ENCODE peak calls at places on chromosomes 4 and X, in seven cellular contexts. G is brain microvascular endothelial cell, D is PC-3, Q is colonic mucosa, O is dorsolateral prefrontal cortex, K is pancreas, A is sigmoid colon. M is an unnamed sample.
A peak's percentile ranks its signal among the peaks of the same experiment; 100 is the strongest.

GRCh38 chr4:140935259-140935658 is 179.1 kb upstream of the TBC1D9 start:
- DNase-seq in G (no peak), A (peak; percentile 84), K (no peak), D (no peak), O (peak; percentile 40), Q (no peak), M (no peak)

GRCh38 chr4:54226399-54227260 is 2.5 kb upstream of the PDGFRA start:
- DNase-seq in K (no peak), G (peak; percentile 14), Q (peak; percentile 45), A (peak; percentile 92), D (no peak), O (no peak), M (no peak)

GRCh38 chrX:124263743-124264142 is 68.7 kb upstream of the TEX13D start:
- DNase-seq in K (no peak), O (no peak), A (no peak), Q (no peak), D (peak; percentile 18), G (no peak), M (no peak)

GRCh38 chrX:107678957-107679740 is 50.8 kb downstream of the PRPS1 start:
- DNase-seq in O (no peak), D (no peak), G (peak; percentile 78), Q (peak; percentile 65), A (peak; percentile 93), K (no peak), M (no peak)

GRCh38 chr4:116073051-116073450 is 959.6 kb upstream of the NDST4 start:
- DNase-seq in O (no peak), G (no peak), D (peak; percentile 16), Q (no peak), A (no peak), K (no peak), M (no peak)

GRCh38 chr4:119735136-119735770 is 106.6 kb upstream of the PDE5A start:
- DNase-seq in K (no peak), A (no peak), O (no peak), Q (no peak), D (peak; percentile 89), G (peak; percentile 93), M (no peak)

GRCh38 chrX:48473718-48473990 is 2.3 kb upstream of the FTSJ1 start:
- DNase-seq in Q (no peak), O (no peak), K (no peak), D (no peak), A (no peak), G (no peak), M (no peak)

GRCh38 chr4:123564758-123565346 is 168.3 kb downstream of the SPRY1 start:
- DNase-seq in A (no peak), D (peak; percentile 78), G (peak; percentile 63), Q (peak; percentile 80), O (no peak), K (peak; percentile 51), M (peak; percentile 74)

GRCh38 chr4:145484240-145484846 is 2.7 kb downstream of the SMAD1 start:
- DNase-seq in K (no peak), G (no peak), D (no peak), Q (no peak), O (no peak), A (no peak), M (no peak)

GRCh38 chrX:136204571-136204970 is 46.6 kb downstream of the MAP7D3 start:
- DNase-seq in Q (peak; percentile 57), G (peak; percentile 59), K (no peak), D (peak; percentile 83), A (peak; percentile 71), O (no peak), M (peak; percentile 45)

GRCh38 chrX:23937100-23937499 is 29.3 kb downstream of the CXorf58 start:
- DNase-seq in O (no peak), G (no peak), D (no peak), A (no peak), Q (no peak), K (no peak), M (no peak)

GRCh38 chrX:19882066-19882775 is 5.2 kb downstream of the SH3KBP1 start:
- DNase-seq in K (no peak), G (no peak), O (no peak), A (no peak), Q (no peak), D (no peak), M (no peak)

GRCh38 chr4:152780267-152780811 is 585 bp downstream of the ARFIP1 start:
- DNase-seq in A (no peak), O (no peak), D (peak; percentile 32), Q (peak; percentile 42), G (peak; percentile 9), K (no peak), M (no peak)

GRCh38 chrX:80335062-80335830 is 85.0 kb upstream of the TENT5D start:
- DNase-seq in A (peak; percentile 66), D (peak; percentile 63), Q (peak; percentile 61), O (no peak), G (no peak), K (peak; percentile 63), M (no peak)

GRCh38 chrX:119676949-119677653 is 15.9 kb downstream of the SEPTIN6 start:
- DNase-seq in Q (no peak), O (no peak), G (no peak), A (no peak), K (no peak), D (no peak), M (no peak)
- H3K27ac ChIP-seq in Q (peak overlapping the region; percentile 24), O (no peak overlapping the region), G (no peak overlapping the region), A (peak overlapping the region; percentile 76), K (no peak overlapping the region), D (no peak overlapping the region), M (no peak overlapping the region)

DNA sequence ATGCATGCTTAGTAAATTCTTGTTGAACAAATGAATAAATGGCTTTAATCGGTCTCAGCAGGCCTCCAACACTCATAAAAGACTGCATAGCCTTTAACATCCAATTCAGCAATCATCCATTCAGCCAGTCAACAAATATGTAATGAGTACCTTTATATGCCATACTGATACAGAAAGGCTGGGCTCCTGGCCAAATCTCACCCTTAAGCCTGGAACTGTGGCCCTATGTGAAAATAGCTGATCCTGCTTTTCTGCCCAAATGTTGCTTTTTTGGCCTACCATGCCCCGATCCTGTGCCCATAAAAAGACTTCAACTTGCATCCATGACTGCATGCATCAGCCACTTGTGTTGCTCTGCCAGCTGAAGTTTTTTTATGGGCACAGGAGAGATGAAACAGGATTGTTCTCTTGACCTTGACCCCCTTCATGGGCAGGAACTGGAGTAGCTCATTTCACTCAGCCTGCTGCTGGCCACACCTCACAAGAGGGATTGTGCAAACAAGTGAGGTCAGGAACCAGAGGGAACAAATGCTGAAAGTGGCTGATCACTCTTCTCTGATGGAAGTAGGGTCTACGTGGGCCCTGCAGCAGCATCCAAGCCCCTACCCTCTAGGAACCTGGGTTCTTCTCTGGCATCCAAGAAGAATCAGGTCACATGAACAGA is 75.6 kb downstream of the NPY1R start:
- DNase-seq in Q (no peak), D (no peak), G (no peak), K (no peak), A (no peak), O (no peak), M (no peak)
- H3K27ac ChIP-seq in Q (no peak overlapping the region), D (no peak overlapping the region), G (no peak overlapping the region), K (no peak overlapping the region), A (no peak overlapping the region), O (no peak overlapping the region), M (no peak overlapping the region)

DNA sequence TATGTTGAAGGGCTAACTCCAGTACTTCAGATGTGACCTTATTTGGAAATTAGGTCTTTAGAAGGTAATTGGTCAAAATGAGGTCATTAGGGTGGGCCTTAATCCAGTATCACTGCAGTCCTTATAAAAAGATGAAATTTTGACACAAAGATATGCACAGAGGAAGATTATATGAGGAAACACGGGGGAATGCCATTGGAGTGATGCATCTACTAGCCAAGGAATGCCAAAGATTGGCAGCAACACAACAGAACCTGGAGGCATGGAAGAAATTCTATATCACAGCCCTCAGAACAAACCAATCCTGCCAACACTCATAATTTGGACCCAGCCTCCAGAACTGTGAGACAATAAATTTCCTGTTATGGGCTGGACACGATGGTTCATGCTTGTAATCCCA is 17.6 kb downstream of the TRIM61 start:
- DNase-seq in A (no peak), D (peak; percentile 48), G (peak; percentile 32), O (no peak), K (no peak), Q (no peak), M (no peak)
- H3K27ac ChIP-seq in A (no peak overlapping the region), D (no peak overlapping the region), G (peak overlapping the region; percentile 11), O (no peak overlapping the region), K (no peak overlapping the region), Q (no peak overlapping the region), M (no peak overlapping the region)

GRCh38 chrX:40095588-40096394 is 2.0 kb downstream of the BCOR start:
- DNase-seq in K (no peak), Q (no peak), A (no peak), D (peak; percentile 27), O (no peak), G (no peak), M (no peak)
- H3K27ac ChIP-seq in K (peak overlapping the region; percentile 77), Q (peak overlapping the region; percentile 91), A (peak overlapping the region; percentile 96), D (peak overlapping the region; percentile 12), O (peak overlapping the region; percentile 88), G (peak overlapping the region; percentile 37), M (no peak overlapping the region)

GRCh38 chr4:76987153-76987562 is 37.6 kb downstream of the SEPTIN11 start:
- DNase-seq in O (no peak), G (peak; percentile 96), K (peak; percentile 16), A (peak; percentile 80), D (no peak), Q (no peak), M (no peak)
- H3K27ac ChIP-seq in O (no peak overlapping the region), G (peak overlapping the region; percentile 96), K (no peak overlapping the region), A (peak overlapping the region; percentile 64), D (no peak overlapping the region), Q (peak overlapping the region; percentile 23), M (no peak overlapping the region)